ENCODE peak calls at places on chromosome 22, in four cellular contexts. U is activated CD8-positive, alpha-beta memory T cell treated with anti-CD3 and anti-CD28 coated beads, Interleukin-2, amount 10 ng/mL, durations not matched to agents 7 days and 5 days; X is AG04450; J is T-helper 2 cell. V is an unnamed sample.

GRCh38 chr22:20205964-20206708 is 55.3 kb upstream of the CCDC188 start:
- DNase-seq in J (no peak), U (peak), X (peak), V (no peak)

GRCh38 chr22:38984224-38984623 is 2.1 kb downstream of the APOBEC3B start:
- DNase-seq in U (no peak), X (no peak), J (no peak), V (no peak)

GRCh38 chr22:28027453-28028448 is 108.7 kb upstream of the PITPNB start:
- DNase-seq in U (peak), J (no peak), X (no peak), V (peak)

GRCh38 chr22:20076627-20077172 is 3.3 kb upstream of the DGCR8 start:
- DNase-seq in X (no peak), J (no peak), U (no peak), V (no peak)

GRCh38 chr22:45317551-45318167 is 7.9 kb downstream of the FAM118A start:
- DNase-seq in J (no peak), U (peak), X (no peak), V (no peak)

GRCh38 chr22:29536411-29536810 is 17.1 kb downstream of the THOC5 start:
- DNase-seq in U (no peak), J (no peak), X (no peak), V (no peak)

GRCh38 chr22:42990131-42990838 is 24.7 kb downstream of the PACSIN2 start:
- DNase-seq in X (no peak), J (no peak), U (no peak), V (no peak)

GRCh38 chr22:20725987-20726558 is 47.8 kb upstream of the SERPIND1 start:
- DNase-seq in X (no peak), U (no peak), J (no peak), V (no peak)

GRCh38 chr22:17518379-17518778 is 44.9 kb upstream of the SLC25A18 start:
- DNase-seq in J (no peak), X (no peak), U (no peak), V (no peak)

GRCh38 chr22:35426801-35427140 is 26.8 kb downstream of the MCM5 start:
- DNase-seq in J (no peak), U (no peak), X (no peak), V (no peak)

V was measured in osteocyte.